ENCODE peak calls at places on chromosomes 4 and X, in four cellular contexts. J is lung, X is foreskin fibroblast, L is right atrium auricular region. G is an unnamed sample.

GRCh38 chrX:121579016-121579760 is 531.8 kb downstream of the GLUD2 start:
- DNase-seq in J (no peak), X (no peak), L (no peak), G (no peak)

GRCh38 chr4:159015862-159016261 is 87.0 kb upstream of the RAPGEF2 start:
- DNase-seq in J (no peak), L (no peak), X (no peak), G (no peak)

GRCh38 chr4:40423735-40424134 is 88.6 kb downstream of the CHRNA9 start:
- DNase-seq in L (no peak), X (peak; percentile 1), J (no peak), G (no peak)

GRCh38 chr4:153084939-153085630 is 119.2 kb upstream of the TRIM2 start:
- DNase-seq in L (peak; percentile 75), J (peak; percentile 84), X (peak; percentile 52), G (no peak)

GRCh38 chr4:83639849-83640493 is 104.1 kb downstream of the GPAT3 start:
- DNase-seq in L (no peak), J (peak; percentile 65), X (peak; percentile 62), G (no peak)

GRCh38 chrX:12383196-12383595 is 244.9 kb downstream of the FRMPD4 start:
- DNase-seq in L (no peak), J (no peak), X (no peak), G (no peak)

GRCh38 chrX:37349131-37350033 is at the start of gene PRRG1:
- DNase-seq in X (peak; percentile 76), J (peak; percentile 70), L (peak; percentile 75), G (no peak)

GRCh38 chr4:153243464-153243863 is 39.2 kb downstream of the TRIM2 start:
- DNase-seq in J (no peak), L (no peak), X (no peak), G (no peak)

GRCh38 chr4:125313497-125313896 is 1.3 kb upstream of the FAT4 start:
- DNase-seq in X (peak; percentile 86), L (no peak), J (peak; percentile 36), G (no peak)

GRCh38 chr4:138236035-138236434 is 6.1 kb downstream of the SLC7A11 start:
- DNase-seq in J (no peak), L (no peak), X (no peak), G (no peak)

GRCh38 chrX:49264460-49264859 is at the start of gene FOXP3:
- DNase-seq in J (no peak), X (no peak), L (no peak), G (no peak)

GRCh38 chr4:1608821-1609500 is 75.2 kb downstream of the FAM53A start:
- DNase-seq in L (no peak), J (no peak), X (no peak), G (no peak)

GRCh38 chrX:153791104-153791852 is 2.9 kb downstream of the IDH3G start:
- DNase-seq in J (no peak), L (no peak), X (no peak), G (no peak)

GRCh38 chr4:123877561-123877960 is 481.0 kb downstream of the SPRY1 start:
- DNase-seq in J (no peak), L (no peak), X (no peak), G (no peak)

GRCh38 chr4:178086324-178086723 is 644.1 kb upstream of the AGA start:
- DNase-seq in J (no peak), L (no peak), X (no peak), G (no peak)

GRCh38 chrX:71618303-71618721 is at the start of gene CXCR3:
- DNase-seq in X (no peak), L (no peak), J (peak; percentile 38), G (no peak)

GRCh38 chrX:51272638-51273037 is 60.0 kb upstream of the NUDT10 start:
- DNase-seq in J (no peak), L (no peak), X (no peak), G (no peak)
- TF ChIP-seq CTCF in J (no peak), L (no peak), X (no peak), G (no peak)

GRCh38 chr4:68569466-68570121 is 6.5 kb downstream of the UGT2B17 start:
- DNase-seq in J (no peak), X (no peak), L (no peak), G (no peak)
- H3K4me3 ChIP-seq in J (no peak overlapping the region), X (no peak overlapping the region), L (no peak overlapping the region), G (no peak overlapping the region)

DNA sequence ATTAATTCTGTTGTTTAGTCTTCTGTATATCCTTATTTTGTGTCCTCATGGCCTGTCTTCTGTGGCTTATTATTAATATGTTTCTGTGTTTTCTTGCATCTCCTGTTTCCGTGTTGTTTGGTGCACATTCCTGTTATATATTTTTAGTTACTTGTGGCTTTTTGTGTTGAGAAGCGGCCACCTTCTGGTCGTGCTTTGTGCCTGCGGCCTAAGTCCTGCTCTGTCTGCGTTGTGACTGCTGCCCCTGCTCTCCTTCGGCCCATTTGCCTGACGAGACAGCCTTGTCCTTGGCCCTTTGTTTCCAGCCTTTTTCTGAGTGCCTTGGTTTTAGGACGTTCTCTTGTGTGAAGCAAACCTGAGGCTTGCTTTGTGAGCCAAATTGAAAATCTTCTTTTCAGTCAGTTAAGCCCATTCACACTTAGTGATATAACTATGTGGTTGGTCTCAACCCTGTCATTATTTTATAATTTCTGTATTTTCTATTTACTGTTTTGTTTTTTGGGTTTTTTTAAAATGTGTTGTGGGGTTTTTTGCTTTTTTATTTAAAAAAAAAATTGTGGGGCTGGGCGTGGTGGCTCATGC is 43.8 kb downstream of the TNIP2 start:
- DNase-seq in L (no peak), J (no peak), X (no peak), G (no peak)
- TF ChIP-seq CTCF in L (no peak), J (no peak), X (peak; percentile 2), G (peak; percentile 28)

GRCh38 chr4:133146574-133147198 is 2.4 kb upstream of the PCDH10 start:
- DNase-seq in L (no peak), X (no peak), J (no peak), G (no peak)

GRCh38 chr4:133143775-133144430 is 5.2 kb upstream of the PCDH10 start:
- DNase-seq in X (no peak), J (no peak), L (no peak), G (no peak)

GRCh38 chr4:133146192-133146573 is 2.9 kb upstream of the PCDH10 start:
- DNase-seq in L (no peak), J (no peak), X (no peak), G (no peak)

GRCh38 chr4:133145758-133146157 is 3.3 kb upstream of the PCDH10 start:
- DNase-seq in J (no peak), L (no peak), X (no peak), G (no peak)

DNA sequence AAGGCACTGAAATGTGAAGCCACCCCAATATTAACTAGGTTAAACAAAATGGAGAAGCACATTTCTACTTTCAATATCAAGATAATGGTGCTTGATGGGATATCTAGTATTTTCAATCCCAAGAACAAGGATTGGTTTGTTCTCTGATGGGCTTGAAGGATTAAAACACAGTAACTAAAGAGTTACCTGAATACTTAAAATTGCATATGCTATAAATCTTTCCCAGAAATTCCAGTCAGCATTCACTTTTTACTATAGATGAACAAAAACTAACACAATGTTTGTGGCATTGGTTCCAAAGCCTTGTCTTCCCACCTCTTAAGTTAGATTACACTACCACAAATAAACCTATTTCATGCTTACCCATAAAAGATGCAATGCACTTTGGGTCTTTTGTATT is 3.9 kb upstream of the PCDH10 start:
- DNase-seq in J (no peak), X (no peak), L (no peak), G (no peak)
- H3K4me3 ChIP-seq in J (no peak overlapping the region), X (no peak overlapping the region), L (no peak overlapping the region), G (no peak overlapping the region)

DNA sequence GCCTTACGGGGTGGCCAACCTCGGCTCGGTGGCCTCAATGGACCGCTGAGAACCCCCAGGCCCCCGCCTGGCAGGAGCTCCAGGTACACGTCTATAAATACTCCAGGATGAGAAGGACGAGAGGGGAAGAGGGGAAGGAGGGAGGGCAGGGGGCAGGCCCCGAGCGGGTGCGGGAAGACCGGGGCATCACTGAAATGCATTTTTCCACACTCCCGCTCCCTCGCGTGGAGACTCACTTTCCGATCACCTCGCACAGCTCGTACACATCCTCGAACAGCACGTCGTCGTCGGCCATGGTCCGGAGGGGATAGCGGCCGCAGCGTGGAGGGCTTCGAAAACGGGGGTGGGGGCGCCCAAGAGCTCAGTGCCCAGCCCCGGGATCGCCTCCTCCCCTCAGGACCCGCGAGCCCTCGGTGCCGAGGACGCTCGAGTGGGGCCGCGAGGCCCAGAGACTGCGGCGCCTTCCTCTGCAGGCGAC is 621 bp downstream of the CASK start:
- DNase-seq in X (no peak), L (no peak), J (no peak), G (no peak)
- TF ChIP-seq CTCF in X (no peak), L (no peak), J (no peak), G (peak; percentile 7)

DNA sequence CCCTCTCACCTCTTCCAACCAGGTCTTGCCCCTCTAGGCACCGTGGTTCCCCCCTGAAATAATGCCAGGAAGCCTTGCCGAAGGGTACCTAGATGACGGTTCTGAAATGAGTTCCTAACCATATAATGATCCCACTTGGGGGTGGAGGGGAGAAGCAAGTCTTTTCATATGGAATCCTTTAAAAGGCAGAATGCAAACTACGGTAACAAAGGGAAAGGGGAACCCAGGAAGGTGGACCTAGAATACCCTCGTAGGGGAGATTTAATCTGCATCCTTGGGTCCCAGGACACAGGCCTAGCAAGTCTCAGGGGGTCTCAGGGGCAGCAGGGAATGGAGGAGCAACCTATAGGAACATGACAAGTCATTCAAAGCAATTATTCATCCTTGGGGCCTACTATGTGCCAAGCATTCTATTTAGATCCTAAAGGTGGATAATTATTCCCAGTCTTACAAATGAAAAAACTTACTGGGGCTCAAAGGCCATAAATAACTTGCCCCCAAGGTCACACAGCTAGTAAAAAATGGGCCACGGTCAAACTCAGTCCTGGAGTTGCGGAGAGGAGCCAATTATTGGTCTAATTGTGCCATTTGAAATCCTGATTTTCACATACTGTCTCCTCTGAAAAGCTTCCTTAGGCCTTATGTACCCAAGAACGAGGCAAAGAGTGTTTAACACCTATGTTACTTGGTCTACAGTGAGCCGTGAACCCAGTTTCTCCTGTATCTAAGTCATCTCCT is 8.8 kb downstream of the BCOR start:
- DNase-seq in X (no peak), J (no peak), L (no peak), G (no peak)
- H3K4me3 ChIP-seq in X (no peak overlapping the region), J (no peak overlapping the region), L (no peak overlapping the region), G (no peak overlapping the region)

DNA sequence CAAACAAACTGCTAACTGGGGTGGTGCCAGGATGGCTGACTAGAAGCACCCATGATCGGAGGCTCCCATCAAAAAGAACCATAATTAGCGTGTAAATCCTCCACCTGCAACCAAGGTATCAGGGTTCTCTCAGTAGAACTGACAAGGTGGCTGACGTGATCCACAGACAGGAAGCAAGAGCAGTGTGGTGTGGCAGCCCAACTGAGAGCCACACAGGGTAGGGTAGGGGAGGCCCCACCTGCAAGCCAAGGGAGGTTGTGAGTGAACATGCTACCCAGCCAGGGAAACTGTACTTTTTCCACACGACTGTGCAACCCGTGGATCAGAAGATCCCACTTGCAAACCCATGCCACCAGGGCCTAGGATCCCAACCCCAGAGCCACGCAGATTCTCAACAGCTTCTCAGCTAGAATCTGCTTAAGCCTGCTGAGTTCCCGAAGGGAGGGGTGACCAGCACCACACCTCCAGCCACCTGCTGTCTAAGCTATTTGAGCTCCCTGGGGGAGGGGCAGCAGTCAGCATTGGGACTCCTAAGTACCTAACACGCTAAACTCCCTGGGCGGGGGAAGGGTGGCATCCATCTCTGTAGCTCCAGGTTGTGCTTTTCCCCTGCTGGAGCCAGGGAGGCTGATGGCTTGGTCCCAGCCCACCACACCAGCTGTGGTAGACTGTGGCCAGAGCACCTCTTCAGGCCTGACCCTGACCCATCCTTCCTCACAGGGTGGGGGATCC is 425.1 kb downstream of the GPM6A start:
- DNase-seq in J (no peak), L (no peak), X (no peak), G (no peak)
- TF ChIP-seq CTCF in J (no peak), L (no peak), X (no peak), G (no peak)